ENCODE peak calls at places on chromosomes 11 and 22, in nine cellular contexts. One of them, this sample, is unnamed.

GRCh38 chr22:24995649-24996180 is 43.2 kb downstream of the KIAA1671 start:
- DNase-seq in brain microvascular endothelial cell: no peak
- DNase-seq in H9: no peak
- DNase-seq in Ammon's horn: no peak
- DNase-seq in NCI-H748 treated with DMSO at 0.1 percent for 48 hours: no peak
- DNase-seq in stimulated activated CD4-positive, alpha-beta T cell treated with anti-CD3 and anti-CD28 coated beads, Interleukin-1b, Interleukin-23, amount 100 ng/mL, for 1 hour: no peak
- DNase-seq in aorta: no peak
- DNase-seq in adrenal gland: no peak
- DNase-seq in astrocyte of the spinal cord: no peak
- DNase-seq in this sample: no peak

GRCh38 chr11:134911514-134912180 is 499.6 kb upstream of the B3GAT1 start:
- DNase-seq in brain microvascular endothelial cell: no peak
- DNase-seq in H9: no peak
- DNase-seq in Ammon's horn: no peak
- DNase-seq in NCI-H748 treated with DMSO at 0.1 percent for 48 hours: no peak
- DNase-seq in stimulated activated CD4-positive, alpha-beta T cell treated with anti-CD3 and anti-CD28 coated beads, Interleukin-1b, Interleukin-23, amount 100 ng/mL, for 1 hour: no peak
- DNase-seq in aorta: no peak
- DNase-seq in adrenal gland: no peak
- DNase-seq in astrocyte of the spinal cord: no peak
- DNase-seq in this sample: no peak

GRCh38 chr22:19036523-19037273 is 85.5 kb downstream of the DGCR2 start:
- DNase-seq in brain microvascular endothelial cell: no peak
- DNase-seq in H9: peak; percentile 64
- DNase-seq in Ammon's horn: no peak
- DNase-seq in NCI-H748 treated with DMSO at 0.1 percent for 48 hours: no peak
- DNase-seq in stimulated activated CD4-positive, alpha-beta T cell treated with anti-CD3 and anti-CD28 coated beads, Interleukin-1b, Interleukin-23, amount 100 ng/mL, for 1 hour: no peak
- DNase-seq in aorta: no peak
- DNase-seq in adrenal gland: peak; percentile 27
- DNase-seq in astrocyte of the spinal cord: no peak
- DNase-seq in this sample: no peak

GRCh38 chr11:18792066-18792591 is 531 bp upstream of the PTPN5 start:
- DNase-seq in brain microvascular endothelial cell: no peak
- DNase-seq in H9: peak; percentile 41
- DNase-seq in Ammon's horn: no peak
- DNase-seq in NCI-H748 treated with DMSO at 0.1 percent for 48 hours: no peak
- DNase-seq in stimulated activated CD4-positive, alpha-beta T cell treated with anti-CD3 and anti-CD28 coated beads, Interleukin-1b, Interleukin-23, amount 100 ng/mL, for 1 hour: no peak
- DNase-seq in aorta: no peak
- DNase-seq in adrenal gland: no peak
- DNase-seq in astrocyte of the spinal cord: no peak
- DNase-seq in this sample: no peak

GRCh38 chr11:35139883-35140282 is 912 bp downstream of the CD44 start:
- DNase-seq in brain microvascular endothelial cell: no peak
- DNase-seq in H9: no peak
- DNase-seq in Ammon's horn: no peak
- DNase-seq in NCI-H748 treated with DMSO at 0.1 percent for 48 hours: no peak
- DNase-seq in stimulated activated CD4-positive, alpha-beta T cell treated with anti-CD3 and anti-CD28 coated beads, Interleukin-1b, Interleukin-23, amount 100 ng/mL, for 1 hour: no peak
- DNase-seq in aorta: no peak
- DNase-seq in adrenal gland: no peak
- DNase-seq in astrocyte of the spinal cord: no peak
- DNase-seq in this sample: no peak

GRCh38 chr11:69878927-69879733 is 59.9 kb upstream of the FGF3 start:
- DNase-seq in brain microvascular endothelial cell: no peak
- DNase-seq in H9: peak; percentile 20
- DNase-seq in Ammon's horn: no peak
- DNase-seq in NCI-H748 treated with DMSO at 0.1 percent for 48 hours: no peak
- DNase-seq in stimulated activated CD4-positive, alpha-beta T cell treated with anti-CD3 and anti-CD28 coated beads, Interleukin-1b, Interleukin-23, amount 100 ng/mL, for 1 hour: no peak
- DNase-seq in aorta: no peak
- DNase-seq in adrenal gland: no peak
- DNase-seq in astrocyte of the spinal cord: no peak
- DNase-seq in this sample: no peak

GRCh38 chr22:22425783-22426624 is 82.5 kb downstream of the ZNF280B start:
- DNase-seq in brain microvascular endothelial cell: no peak
- DNase-seq in H9: no peak
- DNase-seq in Ammon's horn: no peak
- DNase-seq in NCI-H748 treated with DMSO at 0.1 percent for 48 hours: no peak
- DNase-seq in stimulated activated CD4-positive, alpha-beta T cell treated with anti-CD3 and anti-CD28 coated beads, Interleukin-1b, Interleukin-23, amount 100 ng/mL, for 1 hour: no peak
- DNase-seq in aorta: no peak
- DNase-seq in adrenal gland: peak; percentile 55
- DNase-seq in astrocyte of the spinal cord: no peak
- DNase-seq in this sample: no peak

GRCh38 chr22:40196628-40197027 is 18.9 kb downstream of the TNRC6B start:
- DNase-seq in brain microvascular endothelial cell: peak; percentile 90
- DNase-seq in H9: no peak
- DNase-seq in Ammon's horn: no peak
- DNase-seq in NCI-H748 treated with DMSO at 0.1 percent for 48 hours: no peak
- DNase-seq in stimulated activated CD4-positive, alpha-beta T cell treated with anti-CD3 and anti-CD28 coated beads, Interleukin-1b, Interleukin-23, amount 100 ng/mL, for 1 hour: no peak
- DNase-seq in aorta: no peak
- DNase-seq in adrenal gland: peak; percentile 49
- DNase-seq in astrocyte of the spinal cord: peak; percentile 92
- DNase-seq in this sample: no peak

GRCh38 chr11:128451651-128452470 is 135.5 kb downstream of the ETS1 start:
- DNase-seq in brain microvascular endothelial cell: peak; percentile 57
- DNase-seq in H9: peak; percentile 37
- DNase-seq in Ammon's horn: peak; percentile 85
- DNase-seq in NCI-H748 treated with DMSO at 0.1 percent for 48 hours: peak; percentile 74
- DNase-seq in stimulated activated CD4-positive, alpha-beta T cell treated with anti-CD3 and anti-CD28 coated beads, Interleukin-1b, Interleukin-23, amount 100 ng/mL, for 1 hour: no peak
- DNase-seq in aorta: peak; percentile 89
- DNase-seq in adrenal gland: peak; percentile 23
- DNase-seq in astrocyte of the spinal cord: peak; percentile 86
- DNase-seq in this sample: peak; percentile 81

GRCh38 chr11:126328444-126328843 is 24.6 kb downstream of the DCPS start:
- DNase-seq in brain microvascular endothelial cell: no peak
- DNase-seq in H9: no peak
- DNase-seq in Ammon's horn: no peak
- DNase-seq in NCI-H748 treated with DMSO at 0.1 percent for 48 hours: no peak
- DNase-seq in stimulated activated CD4-positive, alpha-beta T cell treated with anti-CD3 and anti-CD28 coated beads, Interleukin-1b, Interleukin-23, amount 100 ng/mL, for 1 hour: no peak
- DNase-seq in aorta: peak; percentile 41
- DNase-seq in adrenal gland: no peak
- DNase-seq in astrocyte of the spinal cord: no peak
- DNase-seq in this sample: no peak

GRCh38 chr11:123187670-123188507 is 7.2 kb downstream of the CLMP start:
- DNase-seq in brain microvascular endothelial cell: peak; percentile 11
- DNase-seq in H9: no peak
- DNase-seq in Ammon's horn: peak; percentile 24
- DNase-seq in NCI-H748 treated with DMSO at 0.1 percent for 48 hours: no peak
- DNase-seq in stimulated activated CD4-positive, alpha-beta T cell treated with anti-CD3 and anti-CD28 coated beads, Interleukin-1b, Interleukin-23, amount 100 ng/mL, for 1 hour: no peak
- DNase-seq in aorta: no peak
- DNase-seq in adrenal gland: no peak
- DNase-seq in astrocyte of the spinal cord: peak; percentile 70
- DNase-seq in this sample: no peak

GRCh38 chr11:118202599-118203422 is 22.0 kb downstream of the JAML start:
- DNase-seq in brain microvascular endothelial cell: no peak
- DNase-seq in H9: no peak
- DNase-seq in Ammon's horn: no peak
- DNase-seq in NCI-H748 treated with DMSO at 0.1 percent for 48 hours: no peak
- DNase-seq in stimulated activated CD4-positive, alpha-beta T cell treated with anti-CD3 and anti-CD28 coated beads, Interleukin-1b, Interleukin-23, amount 100 ng/mL, for 1 hour: peak; percentile 26
- DNase-seq in aorta: no peak
- DNase-seq in adrenal gland: no peak
- DNase-seq in astrocyte of the spinal cord: no peak
- DNase-seq in this sample: no peak

GRCh38 chr11:95835768-95836488 is 45.6 kb downstream of the CEP57 start:
- DNase-seq in brain microvascular endothelial cell: peak; percentile 90
- DNase-seq in H9: peak; percentile 64
- DNase-seq in Ammon's horn: peak; percentile 76
- DNase-seq in NCI-H748 treated with DMSO at 0.1 percent for 48 hours: peak; percentile 34
- DNase-seq in stimulated activated CD4-positive, alpha-beta T cell treated with anti-CD3 and anti-CD28 coated beads, Interleukin-1b, Interleukin-23, amount 100 ng/mL, for 1 hour: peak; percentile 22
- DNase-seq in aorta: no peak
- DNase-seq in adrenal gland: peak; percentile 76
- DNase-seq in astrocyte of the spinal cord: peak; percentile 95
- DNase-seq in this sample: peak; percentile 47

GRCh38 chr22:30486118-30486517 is 14.3 kb upstream of the SEC14L3 start:
- DNase-seq in brain microvascular endothelial cell: no peak
- DNase-seq in H9: no peak
- DNase-seq in Ammon's horn: no peak
- DNase-seq in NCI-H748 treated with DMSO at 0.1 percent for 48 hours: no peak
- DNase-seq in stimulated activated CD4-positive, alpha-beta T cell treated with anti-CD3 and anti-CD28 coated beads, Interleukin-1b, Interleukin-23, amount 100 ng/mL, for 1 hour: no peak
- DNase-seq in aorta: peak; percentile 38
- DNase-seq in adrenal gland: no peak
- DNase-seq in astrocyte of the spinal cord: no peak
- DNase-seq in this sample: no peak

GRCh38 chr22:41979423-41980250 is 10.4 kb downstream of the SEPTIN3 start:
- DNase-seq in brain microvascular endothelial cell: no peak
- DNase-seq in H9: no peak
- DNase-seq in Ammon's horn: peak; percentile 58
- DNase-seq in NCI-H748 treated with DMSO at 0.1 percent for 48 hours: no peak
- DNase-seq in stimulated activated CD4-positive, alpha-beta T cell treated with anti-CD3 and anti-CD28 coated beads, Interleukin-1b, Interleukin-23, amount 100 ng/mL, for 1 hour: no peak
- DNase-seq in aorta: no peak
- DNase-seq in adrenal gland: no peak
- DNase-seq in astrocyte of the spinal cord: no peak
- DNase-seq in this sample: no peak

GRCh38 chr11:65861165-65861505 is 902 bp downstream of the MUS81 start:
- DNase-seq in brain microvascular endothelial cell: no peak
- DNase-seq in H9: no peak
- DNase-seq in Ammon's horn: no peak
- DNase-seq in NCI-H748 treated with DMSO at 0.1 percent for 48 hours: no peak
- DNase-seq in stimulated activated CD4-positive, alpha-beta T cell treated with anti-CD3 and anti-CD28 coated beads, Interleukin-1b, Interleukin-23, amount 100 ng/mL, for 1 hour: no peak
- DNase-seq in aorta: peak; percentile 53
- DNase-seq in adrenal gland: no peak
- DNase-seq in astrocyte of the spinal cord: no peak
- DNase-seq in this sample: no peak

GRCh38 chr11:97033178-97033577 is 643.4 kb downstream of the JRKL start:
- DNase-seq in brain microvascular endothelial cell: no peak
- DNase-seq in H9: no peak
- DNase-seq in Ammon's horn: no peak
- DNase-seq in NCI-H748 treated with DMSO at 0.1 percent for 48 hours: no peak
- DNase-seq in stimulated activated CD4-positive, alpha-beta T cell treated with anti-CD3 and anti-CD28 coated beads, Interleukin-1b, Interleukin-23, amount 100 ng/mL, for 1 hour: no peak
- DNase-seq in aorta: no peak
- DNase-seq in adrenal gland: no peak
- DNase-seq in astrocyte of the spinal cord: no peak
- DNase-seq in this sample: no peak

GRCh38 chr11:86447763-86448480 is 73.2 kb downstream of the CCDC81 start:
- DNase-seq in brain microvascular endothelial cell: no peak
- DNase-seq in H9: no peak
- DNase-seq in Ammon's horn: no peak
- DNase-seq in NCI-H748 treated with DMSO at 0.1 percent for 48 hours: no peak
- DNase-seq in stimulated activated CD4-positive, alpha-beta T cell treated with anti-CD3 and anti-CD28 coated beads, Interleukin-1b, Interleukin-23, amount 100 ng/mL, for 1 hour: no peak
- DNase-seq in aorta: no peak
- DNase-seq in adrenal gland: no peak
- DNase-seq in astrocyte of the spinal cord: no peak
- DNase-seq in this sample: no peak

GRCh38 chr11:123429851-123430735 is at the start of gene GRAMD1B:
- DNase-seq in brain microvascular endothelial cell: peak; percentile 66
- DNase-seq in H9: peak; percentile 93
- DNase-seq in Ammon's horn: peak; percentile 25
- DNase-seq in NCI-H748 treated with DMSO at 0.1 percent for 48 hours: peak; percentile 12
- DNase-seq in stimulated activated CD4-positive, alpha-beta T cell treated with anti-CD3 and anti-CD28 coated beads, Interleukin-1b, Interleukin-23, amount 100 ng/mL, for 1 hour: peak; percentile 46
- DNase-seq in aorta: peak; percentile 67
- DNase-seq in adrenal gland: peak; percentile 95
- DNase-seq in astrocyte of the spinal cord: peak; percentile 84
- DNase-seq in this sample: peak; percentile 68

GRCh38 chr11:35165416-35166368 is 26.7 kb downstream of the CD44 start:
- DNase-seq in brain microvascular endothelial cell: peak; percentile 77
- DNase-seq in H9: no peak
- DNase-seq in Ammon's horn: peak; percentile 34
- DNase-seq in NCI-H748 treated with DMSO at 0.1 percent for 48 hours: no peak
- DNase-seq in stimulated activated CD4-positive, alpha-beta T cell treated with anti-CD3 and anti-CD28 coated beads, Interleukin-1b, Interleukin-23, amount 100 ng/mL, for 1 hour: peak; percentile 68
- DNase-seq in aorta: peak; percentile 71
- DNase-seq in adrenal gland: peak; percentile 26
- DNase-seq in astrocyte of the spinal cord: peak; percentile 88
- DNase-seq in this sample: peak; percentile 40

GRCh38 chr22:48753381-48753730 is 1074.3 kb downstream of the BRD1 start:
- DNase-seq in brain microvascular endothelial cell: no peak
- DNase-seq in H9: no peak
- DNase-seq in Ammon's horn: no peak
- DNase-seq in NCI-H748 treated with DMSO at 0.1 percent for 48 hours: no peak
- DNase-seq in stimulated activated CD4-positive, alpha-beta T cell treated with anti-CD3 and anti-CD28 coated beads, Interleukin-1b, Interleukin-23, amount 100 ng/mL, for 1 hour: no peak
- DNase-seq in aorta: no peak
- DNase-seq in adrenal gland: no peak
- DNase-seq in astrocyte of the spinal cord: no peak
- DNase-seq in this sample: no peak

GRCh38 chr22:30183861-30184278 is 62.7 kb downstream of the LIF start:
- DNase-seq in brain microvascular endothelial cell: peak; percentile 71
- DNase-seq in H9: no peak
- DNase-seq in Ammon's horn: no peak
- DNase-seq in NCI-H748 treated with DMSO at 0.1 percent for 48 hours: no peak
- DNase-seq in stimulated activated CD4-positive, alpha-beta T cell treated with anti-CD3 and anti-CD28 coated beads, Interleukin-1b, Interleukin-23, amount 100 ng/mL, for 1 hour: no peak
- DNase-seq in aorta: no peak
- DNase-seq in adrenal gland: no peak
- DNase-seq in astrocyte of the spinal cord: peak; percentile 42
- DNase-seq in this sample: no peak

GRCh38 chr22:22061085-22062077 is 78.8 kb upstream of the TOP3B start:
- DNase-seq in brain microvascular endothelial cell: peak; percentile 17
- DNase-seq in H9: no peak
- DNase-seq in Ammon's horn: peak; percentile 63
- DNase-seq in NCI-H748 treated with DMSO at 0.1 percent for 48 hours: no peak
- DNase-seq in stimulated activated CD4-positive, alpha-beta T cell treated with anti-CD3 and anti-CD28 coated beads, Interleukin-1b, Interleukin-23, amount 100 ng/mL, for 1 hour: no peak
- DNase-seq in aorta: no peak
- DNase-seq in adrenal gland: peak; percentile 29
- DNase-seq in astrocyte of the spinal cord: peak; percentile 12
- DNase-seq in this sample: peak; percentile 55

GRCh38 chr11:102716527-102716926 is 8.2 kb downstream of the MMP8 start:
- DNase-seq in brain microvascular endothelial cell: no peak
- DNase-seq in H9: no peak
- DNase-seq in Ammon's horn: no peak
- DNase-seq in NCI-H748 treated with DMSO at 0.1 percent for 48 hours: no peak
- DNase-seq in stimulated activated CD4-positive, alpha-beta T cell treated with anti-CD3 and anti-CD28 coated beads, Interleukin-1b, Interleukin-23, amount 100 ng/mL, for 1 hour: no peak
- DNase-seq in aorta: no peak
- DNase-seq in adrenal gland: no peak
- DNase-seq in astrocyte of the spinal cord: no peak
- DNase-seq in this sample: no peak

GRCh38 chr11:130102457-130103249 is 33.0 kb downstream of the APLP2 start:
- DNase-seq in brain microvascular endothelial cell: no peak
- DNase-seq in H9: no peak
- DNase-seq in Ammon's horn: no peak
- DNase-seq in NCI-H748 treated with DMSO at 0.1 percent for 48 hours: no peak
- DNase-seq in stimulated activated CD4-positive, alpha-beta T cell treated with anti-CD3 and anti-CD28 coated beads, Interleukin-1b, Interleukin-23, amount 100 ng/mL, for 1 hour: no peak
- DNase-seq in aorta: no peak
- DNase-seq in adrenal gland: peak; percentile 40
- DNase-seq in astrocyte of the spinal cord: no peak
- DNase-seq in this sample: no peak

GRCh38 chr22:36204641-36205032 is 3.0 kb upstream of the APOL4 start:
- DNase-seq in brain microvascular endothelial cell: no peak
- DNase-seq in H9: no peak
- DNase-seq in Ammon's horn: no peak
- DNase-seq in NCI-H748 treated with DMSO at 0.1 percent for 48 hours: no peak
- DNase-seq in stimulated activated CD4-positive, alpha-beta T cell treated with anti-CD3 and anti-CD28 coated beads, Interleukin-1b, Interleukin-23, amount 100 ng/mL, for 1 hour: no peak
- DNase-seq in aorta: no peak
- DNase-seq in adrenal gland: no peak
- DNase-seq in astrocyte of the spinal cord: no peak
- DNase-seq in this sample: no peak